ENCODE peak calls at places on chromosomes 1 and 21, in nine cellular contexts. One of them, this sample, is unnamed.

GRCh38 chr1:50633465-50633864 is 210.2 kb upstream of the DMRTA2 start:
- DNase-seq in left kidney: peak
- DNase-seq in NCI-H460: no peak
- DNase-seq in foreskin melanocyte: no peak
- DNase-seq in AG04450: no peak
- DNase-seq in left cardiac atrium: no peak
- DNase-seq in SW480: no peak
- DNase-seq in T-helper 2 cell: no peak
- DNase-seq in progenitor cell of endocrine pancreas: no peak
- DNase-seq in this sample: no peak

GRCh38 chr1:39104158-39105060 is 78.3 kb downstream of the NDUFS5 start:
- DNase-seq in left kidney: peak
- DNase-seq in NCI-H460: no peak
- DNase-seq in foreskin melanocyte: no peak
- DNase-seq in AG04450: no peak
- DNase-seq in left cardiac atrium: no peak
- DNase-seq in SW480: peak
- DNase-seq in T-helper 2 cell: no peak
- DNase-seq in progenitor cell of endocrine pancreas: no peak
- DNase-seq in this sample: no peak

GRCh38 chr21:33367309-33367973 is 35.8 kb upstream of the IFNGR2 start:
- DNase-seq in left kidney: no peak
- DNase-seq in NCI-H460: no peak
- DNase-seq in foreskin melanocyte: no peak
- DNase-seq in AG04450: no peak
- DNase-seq in left cardiac atrium: no peak
- DNase-seq in SW480: no peak
- DNase-seq in T-helper 2 cell: peak
- DNase-seq in progenitor cell of endocrine pancreas: no peak
- DNase-seq in this sample: no peak

GRCh38 chr1:24383381-24383940 is 30.1 kb downstream of the STPG1 start:
- DNase-seq in left kidney: no peak
- DNase-seq in NCI-H460: no peak
- DNase-seq in foreskin melanocyte: no peak
- DNase-seq in AG04450: no peak
- DNase-seq in left cardiac atrium: no peak
- DNase-seq in SW480: no peak
- DNase-seq in T-helper 2 cell: no peak
- DNase-seq in progenitor cell of endocrine pancreas: no peak
- DNase-seq in this sample: no peak

GRCh38 chr1:26768755-26769154 is 19.0 kb upstream of the PIGV start:
- DNase-seq in left kidney: peak
- DNase-seq in NCI-H460: no peak
- DNase-seq in foreskin melanocyte: peak
- DNase-seq in AG04450: no peak
- DNase-seq in left cardiac atrium: no peak
- DNase-seq in SW480: no peak
- DNase-seq in T-helper 2 cell: no peak
- DNase-seq in progenitor cell of endocrine pancreas: no peak
- DNase-seq in this sample: no peak

GRCh38 chr1:93904228-93904627 is 5.0 kb downstream of the GCLM start:
- DNase-seq in left kidney: no peak
- DNase-seq in NCI-H460: no peak
- DNase-seq in foreskin melanocyte: peak
- DNase-seq in AG04450: no peak
- DNase-seq in left cardiac atrium: no peak
- DNase-seq in SW480: no peak
- DNase-seq in T-helper 2 cell: peak
- DNase-seq in progenitor cell of endocrine pancreas: no peak
- DNase-seq in this sample: no peak

GRCh38 chr1:117753652-117754051 is 147.8 kb downstream of the TENT5C start:
- DNase-seq in left kidney: no peak
- DNase-seq in NCI-H460: no peak
- DNase-seq in foreskin melanocyte: peak
- DNase-seq in AG04450: peak
- DNase-seq in left cardiac atrium: no peak
- DNase-seq in SW480: no peak
- DNase-seq in T-helper 2 cell: peak
- DNase-seq in progenitor cell of endocrine pancreas: no peak
- DNase-seq in this sample: no peak

GRCh38 chr1:226607821-226608220 is 59.3 kb downstream of the STUM start:
- DNase-seq in left kidney: no peak
- DNase-seq in NCI-H460: no peak
- DNase-seq in foreskin melanocyte: no peak
- DNase-seq in AG04450: no peak
- DNase-seq in left cardiac atrium: no peak
- DNase-seq in SW480: no peak
- DNase-seq in T-helper 2 cell: no peak
- DNase-seq in progenitor cell of endocrine pancreas: no peak
- DNase-seq in this sample: no peak

GRCh38 chr1:90761156-90761555 is 44.1 kb upstream of the BARHL2 start:
- DNase-seq in left kidney: no peak
- DNase-seq in NCI-H460: no peak
- DNase-seq in foreskin melanocyte: no peak
- DNase-seq in AG04450: no peak
- DNase-seq in left cardiac atrium: no peak
- DNase-seq in SW480: no peak
- DNase-seq in T-helper 2 cell: no peak
- DNase-seq in progenitor cell of endocrine pancreas: no peak
- DNase-seq in this sample: no peak

GRCh38 chr21:29436650-29437049 is 137.9 kb downstream of the BACH1 start:
- DNase-seq in left kidney: no peak
- DNase-seq in NCI-H460: no peak
- DNase-seq in foreskin melanocyte: no peak
- DNase-seq in AG04450: no peak
- DNase-seq in left cardiac atrium: no peak
- DNase-seq in SW480: no peak
- DNase-seq in T-helper 2 cell: no peak
- DNase-seq in progenitor cell of endocrine pancreas: no peak
- DNase-seq in this sample: no peak

GRCh38 chr1:243917177-243917862 is 67.3 kb upstream of the AKT3 start:
- DNase-seq in left kidney: peak
- DNase-seq in NCI-H460: no peak
- DNase-seq in foreskin melanocyte: peak
- DNase-seq in AG04450: peak
- DNase-seq in left cardiac atrium: peak
- DNase-seq in SW480: no peak
- DNase-seq in T-helper 2 cell: peak
- DNase-seq in progenitor cell of endocrine pancreas: peak
- DNase-seq in this sample: no peak

GRCh38 chr1:47233165-47233564 is 1.1 kb upstream of the TAL1 start:
- DNase-seq in left kidney: no peak
- DNase-seq in NCI-H460: no peak
- DNase-seq in foreskin melanocyte: no peak
- DNase-seq in AG04450: no peak
- DNase-seq in left cardiac atrium: no peak
- DNase-seq in SW480: no peak
- DNase-seq in T-helper 2 cell: no peak
- DNase-seq in progenitor cell of endocrine pancreas: no peak
- DNase-seq in this sample: no peak

GRCh38 chr21:14480601-14481000 is 65.5 kb downstream of the SAMSN1 start:
- DNase-seq in left kidney: peak
- DNase-seq in NCI-H460: no peak
- DNase-seq in foreskin melanocyte: no peak
- DNase-seq in AG04450: no peak
- DNase-seq in left cardiac atrium: no peak
- DNase-seq in SW480: no peak
- DNase-seq in T-helper 2 cell: no peak
- DNase-seq in progenitor cell of endocrine pancreas: no peak
- DNase-seq in this sample: no peak

GRCh38 chr1:199007423-199007822 is 368.6 kb downstream of the PTPRC start:
- DNase-seq in left kidney: no peak
- DNase-seq in NCI-H460: no peak
- DNase-seq in foreskin melanocyte: no peak
- DNase-seq in AG04450: no peak
- DNase-seq in left cardiac atrium: no peak
- DNase-seq in SW480: no peak
- DNase-seq in T-helper 2 cell: peak
- DNase-seq in progenitor cell of endocrine pancreas: no peak
- DNase-seq in this sample: no peak

GRCh38 chr1:227318852-227319607 is 738 bp upstream of the CDC42BPA start:
- DNase-seq in left kidney: peak
- DNase-seq in NCI-H460: no peak
- DNase-seq in foreskin melanocyte: no peak
- DNase-seq in AG04450: no peak
- DNase-seq in left cardiac atrium: peak
- DNase-seq in SW480: peak
- DNase-seq in T-helper 2 cell: no peak
- DNase-seq in progenitor cell of endocrine pancreas: no peak
- DNase-seq in this sample: no peak